ENCODE peak calls at places on chromosomes 7 and 10, in seven cellular contexts. One of them, this sample, is unnamed.

GRCh38 chr7:42931447-42931833 is 534 bp downstream of the PSMA2 start:
- DNase-seq in cardiac septum: no peak
- DNase-seq in WTC11: no peak
- DNase-seq in transverse colon: no peak
- DNase-seq in GM10248: no peak
- DNase-seq in heart left ventricle: no peak
- DNase-seq in body of pancreas: no peak
- DNase-seq in this sample: no peak

GRCh38 chr7:80724249-80724871 is 85.9 kb downstream of the CD36 start:
- DNase-seq in cardiac septum: no peak
- DNase-seq in WTC11: no peak
- DNase-seq in transverse colon: no peak
- DNase-seq in GM10248: no peak
- DNase-seq in heart left ventricle: no peak
- DNase-seq in body of pancreas: no peak
- DNase-seq in this sample: no peak

GRCh38 chr10:74825033-74825370 is 1.4 kb upstream of the KAT6B start:
- DNase-seq in cardiac septum: peak
- DNase-seq in WTC11: peak
- DNase-seq in transverse colon: peak
- DNase-seq in GM10248: peak
- DNase-seq in heart left ventricle: peak
- DNase-seq in body of pancreas: no peak
- DNase-seq in this sample: peak

GRCh38 chr7:1065263-1066260 is 21.2 kb downstream of the GPR146 start:
- DNase-seq in cardiac septum: peak
- DNase-seq in WTC11: peak
- DNase-seq in transverse colon: peak
- DNase-seq in GM10248: peak
- DNase-seq in heart left ventricle: peak
- DNase-seq in body of pancreas: peak
- DNase-seq in this sample: peak

GRCh38 chr10:8453587-8453986 is 399.1 kb downstream of the GATA3 start:
- DNase-seq in cardiac septum: no peak
- DNase-seq in WTC11: no peak
- DNase-seq in transverse colon: no peak
- DNase-seq in GM10248: no peak
- DNase-seq in heart left ventricle: peak
- DNase-seq in body of pancreas: no peak
- DNase-seq in this sample: no peak

GRCh38 chr10:87654212-87654611 is 5.5 kb upstream of the PAPSS2 start:
- DNase-seq in cardiac septum: no peak
- DNase-seq in WTC11: no peak
- DNase-seq in transverse colon: no peak
- DNase-seq in GM10248: no peak
- DNase-seq in heart left ventricle: no peak
- DNase-seq in body of pancreas: no peak
- DNase-seq in this sample: no peak

GRCh38 chr7:128106840-128107239 is 75.6 kb upstream of the LRRC4 start:
- DNase-seq in cardiac septum: peak
- DNase-seq in WTC11: no peak
- DNase-seq in transverse colon: no peak
- DNase-seq in GM10248: no peak
- DNase-seq in heart left ventricle: no peak
- DNase-seq in body of pancreas: no peak
- DNase-seq in this sample: no peak

GRCh38 chr7:114759347-114760062 is 162.4 kb upstream of the MDFIC start:
- DNase-seq in cardiac septum: no peak
- DNase-seq in WTC11: no peak
- DNase-seq in transverse colon: no peak
- DNase-seq in GM10248: no peak
- DNase-seq in heart left ventricle: no peak
- DNase-seq in body of pancreas: no peak
- DNase-seq in this sample: no peak

This sample was measured in natural killer cell treated with Interleukin-12 subunit alpha and Interleukin-12 subunit beta and Interleukin-15 and Interleukin-18, amount 100 ng/mL, for 72 hours.